ENCODE peak calls at places on chromosome 11, in five cellular contexts. R is HepG2, L is H1, T is K562, Y is GM12878. Z is an unnamed sample.

GRCh38 chr11:82732734-82733443 is 775 bp downstream of the FAM181B start:
- DNase-seq in Y (no peak), T (no peak), R (no peak), L (peak; percentile 64), Z (peak; percentile 87)

GRCh38 chr11:124865902-124866851 is 945 bp downstream of the ROBO3 start:
- DNase-seq in L (peak; percentile 89), Y (no peak), R (no peak), T (peak; percentile 58), Z (peak; percentile 91)

GRCh38 chr11:112723676-112724075 is 237.5 kb upstream of the NCAM1 start:
- DNase-seq in L (no peak), Y (no peak), R (no peak), T (no peak), Z (no peak)

GRCh38 chr11:16979708-16980622 is 34.2 kb downstream of the PLEKHA7 start:
- DNase-seq in T (no peak), L (no peak), Y (no peak), R (no peak), Z (no peak)

GRCh38 chr11:57547854-57548377 is 10.5 kb downstream of the SMTNL1 start:
- DNase-seq in R (no peak), T (no peak), L (no peak), Y (no peak), Z (no peak)

GRCh38 chr11:118888398-118888797 is 4.7 kb downstream of the CXCR5 start:
- DNase-seq in L (no peak), Y (no peak), R (no peak), T (peak; percentile 23), Z (no peak)

GRCh38 chr11:96393753-96394348 is 4.0 kb downstream of the JRKL start:
- DNase-seq in T (peak; percentile 57), Y (peak; percentile 27), R (peak; percentile 44), L (no peak), Z (peak; percentile 45)

GRCh38 chr11:113906038-113906437 is 1.4 kb downstream of the HTR3B start:
- DNase-seq in Y (no peak), R (peak; percentile 37), L (no peak), T (peak; percentile 23), Z (no peak)

GRCh38 chr11:113382121-113382520 is 5.5 kb upstream of the ANKK1 start:
- DNase-seq in L (no peak), Y (no peak), T (no peak), R (no peak), Z (no peak)

GRCh38 chr11:47394322-47395224 is 13.8 kb upstream of the SLC39A13 start:
- DNase-seq in T (peak; percentile 67), R (peak; percentile 38), L (no peak), Y (no peak), Z (no peak)

GRCh38 chr11:110199184-110199981 is 97.0 kb downstream of the RDX start:
- DNase-seq in L (peak; percentile 37), T (no peak), Y (no peak), R (peak; percentile 20), Z (no peak)

GRCh38 chr11:70603756-70604211 is 205.5 kb downstream of the CTTN start:
- DNase-seq in Y (no peak), R (no peak), L (no peak), T (no peak), Z (no peak)

GRCh38 chr11:66970371-66970807 is 4.7 kb upstream of the C11orf86 start:
- DNase-seq in T (no peak), Y (no peak), R (no peak), L (no peak), Z (no peak)

GRCh38 chr11:62603072-62603408 is 1.4 kb upstream of the MTA2 start:
- DNase-seq in Y (no peak), T (no peak), R (no peak), L (peak; percentile 59), Z (no peak)

GRCh38 chr11:62601364-62602140 is at the start of gene MTA2:
- DNase-seq in T (peak; percentile 99), Y (peak; percentile 87), L (peak; percentile 100), R (peak; percentile 94), Z (peak; percentile 97)

GRCh38 chr11:62601114-62601363 is 626 bp downstream of the MTA2 start:
- DNase-seq in R (no peak), Y (no peak), L (no peak), T (peak; percentile 56), Z (no peak)

GRCh38 chr11:62603771-62604170 is 2.1 kb upstream of the MTA2 start:
- DNase-seq in R (no peak), L (no peak), T (no peak), Y (no peak), Z (no peak)

GRCh38 chr11:62602141-62603071 is 741 bp upstream of the MTA2 start:
- DNase-seq in L (peak; percentile 77), R (no peak), Y (no peak), T (peak; percentile 83), Z (peak; percentile 87)
- TF ChIP-seq JUND in L (no peak), R (no peak), Y (no peak), T (no peak), Z (no peak)

GRCh38 chr11:121711900-121712424 is 259.2 kb upstream of the SORL1-AS1 start:
- DNase-seq in Y (no peak), R (peak; percentile 74), L (no peak), T (no peak), Z (no peak)

GRCh38 chr11:121714356-121714755 is 261.6 kb upstream of the SORL1-AS1 start:
- DNase-seq in L (no peak), T (no peak), Y (no peak), R (no peak), Z (no peak)

GRCh38 chr11:121716060-121716459 is 263.3 kb upstream of the SORL1-AS1 start:
- DNase-seq in Y (no peak), R (no peak), T (no peak), L (no peak), Z (no peak)

GRCh38 chr11:121717296-121717695 is 264.5 kb upstream of the SORL1-AS1 start:
- DNase-seq in R (no peak), Y (no peak), L (no peak), T (no peak), Z (no peak)

DNA sequence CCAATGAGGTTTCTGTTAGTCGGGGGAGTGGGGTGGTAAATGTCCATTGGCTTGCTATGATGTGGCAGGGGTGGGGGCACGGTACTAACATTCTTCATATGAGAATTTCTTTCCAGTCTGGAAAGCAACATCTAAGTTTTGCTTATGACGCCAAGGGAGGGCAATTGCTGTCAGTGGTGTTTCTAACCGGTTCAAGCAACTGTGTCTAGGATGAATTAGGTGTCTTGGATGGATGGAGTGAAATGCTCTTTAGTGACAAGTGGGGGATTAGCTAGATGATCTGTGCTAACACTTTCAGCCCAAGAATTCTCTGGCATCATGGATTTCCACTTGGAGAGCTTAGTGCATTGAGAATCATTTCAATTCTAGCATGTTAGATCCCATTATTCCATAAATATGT is 262.6 kb upstream of the SORL1-AS1 start:
- DNase-seq in Y (no peak), L (no peak), T (no peak), R (no peak), Z (no peak)
- TF ChIP-seq EP300 in Y (no peak), L (no peak), T (no peak), R (no peak), Z (no peak)

DNA sequence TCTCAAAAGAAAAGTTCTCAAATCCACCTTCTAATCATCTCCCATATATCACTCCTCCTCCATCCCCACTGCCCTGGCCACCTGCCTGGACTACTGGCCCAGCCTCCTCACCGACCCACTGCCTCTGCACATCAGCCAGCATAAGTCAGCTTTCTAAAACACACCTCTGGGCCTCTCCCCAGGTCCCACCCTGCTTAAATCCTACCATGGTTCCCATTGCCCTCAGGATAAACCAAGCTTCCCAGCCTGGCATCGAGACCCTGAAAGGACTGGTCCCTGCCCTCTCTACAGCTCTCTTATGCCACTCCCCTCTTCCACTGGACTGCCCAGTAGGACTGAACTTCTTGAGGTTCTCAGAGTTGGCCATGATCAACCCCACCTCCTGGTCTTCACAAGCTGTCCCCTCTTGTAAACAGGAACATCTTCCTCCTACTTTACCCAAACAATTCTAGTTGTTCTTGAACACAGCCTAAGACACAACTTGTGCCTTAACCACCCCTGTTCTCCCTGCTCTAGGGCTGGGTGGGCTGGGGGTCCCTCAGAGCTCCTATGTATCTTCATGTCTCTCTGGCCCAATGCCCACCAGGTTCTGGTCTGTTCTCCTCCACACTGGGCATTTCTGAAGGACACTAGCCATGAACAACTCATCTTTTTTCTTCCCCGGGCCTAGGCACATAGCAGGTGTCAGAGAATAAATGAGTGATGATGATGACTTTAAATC is 12.6 kb upstream of the P2RY6 start:
- DNase-seq in L (no peak), T (no peak), R (no peak), Y (no peak), Z (no peak)
- TF ChIP-seq JUND in L (no peak), T (no peak), R (no peak), Y (no peak), Z (no peak)

GRCh38 chr11:75814686-75815344 is at the start of gene UVRAG:
- DNase-seq in Y (peak; percentile 100), R (peak; percentile 99), L (peak; percentile 99), T (peak; percentile 98), Z (peak; percentile 97)
- TF ChIP-seq EP300 in Y (no peak), R (no peak), L (no peak), T (no peak), Z (no peak)